ENCODE peak calls at places on chromosomes 4 and X, in four cellular contexts. Y is progenitor cell of endocrine pancreas, E is natural killer cell, V is pancreas. C is an unnamed sample.

GRCh38 chrX:12814434-12814833 is 23.2 kb downstream of the PRPS2 start:
- DNase-seq in V (peak; percentile 29), E (no peak), Y (no peak), C (peak; percentile 28)

GRCh38 chrX:82742351-82742750 is 765.7 kb upstream of the POU3F4 start:
- DNase-seq in Y (no peak), E (no peak), V (no peak), C (no peak)

GRCh38 chrX:23317799-23318724 is 16.6 kb upstream of the PTCHD1 start:
- DNase-seq in V (no peak), E (peak; percentile 15), Y (peak; percentile 51), C (peak; percentile 56)

GRCh38 chr4:110287130-110287529 is 88.7 kb upstream of the ELOVL6 start:
- DNase-seq in Y (no peak), E (no peak), V (no peak), C (no peak)

GRCh38 chr4:76214269-76214628 is 625 bp upstream of the SCARB2 start:
- DNase-seq in Y (no peak), V (no peak), E (no peak), C (no peak)

GRCh38 chr4:4439782-4440181 is 52.9 kb downstream of the NSG1 start:
- DNase-seq in E (no peak), V (no peak), Y (no peak), C (no peak)

GRCh38 chr4:8842614-8843013 is 29.0 kb downstream of the HMX1 start:
- DNase-seq in E (no peak), V (no peak), Y (no peak), C (no peak)

GRCh38 chr4:38889143-38889542 is 21.5 kb downstream of the FAM114A1 start:
- DNase-seq in E (no peak), V (no peak), Y (no peak), C (no peak)

GRCh38 chr4:54227261-54228063 is 1.6 kb upstream of the PDGFRA start:
- DNase-seq in E (no peak), Y (no peak), V (no peak), C (peak; percentile 53)

GRCh38 chrX:139052461-139052860 is 340.9 kb upstream of the FGF13 start:
- DNase-seq in E (no peak), V (no peak), Y (no peak), C (peak; percentile 1)

GRCh38 chr4:38958453-38958852 is 73.8 kb downstream of the TMEM156 start:
- DNase-seq in E (no peak), Y (no peak), V (no peak), C (no peak)

GRCh38 chrX:151153086-151153485 is 23.3 kb upstream of the GPR50 start:
- DNase-seq in V (no peak), Y (no peak), E (no peak), C (peak; percentile 15)

GRCh38 chrX:21606037-21606436 is 52.1 kb downstream of the KLHL34 start:
- DNase-seq in E (no peak), Y (no peak), V (no peak), C (no peak)

GRCh38 chr4:136438645-136439044 is 1093.6 kb downstream of the PCDH18 start:
- DNase-seq in E (no peak), V (no peak), Y (no peak), C (no peak)

GRCh38 chr4:128385683-128386304 is 98.2 kb upstream of the PGRMC2 start:
- DNase-seq in E (no peak), Y (no peak), V (no peak), C (no peak)

GRCh38 chr4:114226968-114227760 is 247.7 kb upstream of the ARSJ start:
- DNase-seq in Y (no peak), V (no peak), E (no peak), C (no peak)

GRCh38 chr4:10077492-10078335 is 38.9 kb downstream of the WDR1 start:
- DNase-seq in Y (no peak), E (no peak), V (peak; percentile 5), C (no peak)

GRCh38 chr4:149784018-149784417 is 31.6 kb downstream of the IQCM start:
- DNase-seq in E (no peak), V (no peak), Y (no peak), C (no peak)

GRCh38 chr4:109803924-109804571 is 2.2 kb upstream of the CFI start:
- DNase-seq in V (no peak), E (no peak), Y (no peak), C (no peak)

GRCh38 chr4:83890816-83891215 is 354.9 kb downstream of the GPAT3 start:
- DNase-seq in E (no peak), V (no peak), Y (no peak), C (no peak)

GRCh38 chr4:95381843-95382580 is 166.8 kb downstream of the UNC5C start:
- DNase-seq in V (no peak), E (no peak), Y (no peak), C (no peak)

GRCh38 chr4:99102634-99103033 is 14.0 kb upstream of the ADH5 start:
- DNase-seq in V (no peak), Y (no peak), E (no peak), C (no peak)

GRCh38 chr4:10303291-10303690 is 153.9 kb downstream of the ZNF518B start:
- DNase-seq in V (no peak), E (no peak), Y (no peak), C (no peak)

GRCh38 chrX:130896816-130897508 is 6.0 kb downstream of the ENOX2 start:
- DNase-seq in V (no peak), Y (no peak), E (no peak), C (no peak)

GRCh38 chr4:40403079-40403478 is 67.9 kb downstream of the CHRNA9 start:
- DNase-seq in Y (no peak), V (no peak), E (no peak), C (no peak)

GRCh38 chr4:94831607-94832006 is 73.9 kb downstream of the BMPR1B start:
- DNase-seq in Y (no peak), E (no peak), V (no peak), C (no peak)

GRCh38 chrX:31323658-31324057 is 251.8 kb upstream of the FTHL17 start:
- DNase-seq in E (no peak), Y (no peak), V (no peak), C (no peak)

GRCh38 chrX:53682885-53683555 is 3.5 kb downstream of the HUWE1 start:
- DNase-seq in Y (no peak), V (no peak), E (no peak), C (peak; percentile 21)

GRCh38 chr4:103076777-103077347 is 301 bp upstream of the SLC9B2 start:
- DNase-seq in Y (no peak), E (no peak), V (no peak), C (no peak)

GRCh38 chrX:36908801-36909403 is 99.3 kb upstream of the FAM47C start:
- DNase-seq in E (no peak), Y (no peak), V (no peak), C (no peak)

GRCh38 chr4:3402409-3403103 is 39.2 kb upstream of the HGFAC start:
- DNase-seq in Y (no peak), E (no peak), V (no peak), C (no peak)

GRCh38 chr4:70979445-70980008 is 13.9 kb upstream of the DCK start:
- DNase-seq in V (no peak), Y (no peak), E (no peak), C (no peak)

GRCh38 chr4:66906314-66906713 is 639.0 kb downstream of the CENPC start:
- DNase-seq in E (no peak), Y (no peak), V (no peak), C (no peak)

GRCh38 chr4:55435136-55435535 is 39.4 kb downstream of the TMEM165 start:
- DNase-seq in E (no peak), V (no peak), Y (no peak), C (no peak)

GRCh38 chrX:25807022-25807421 is 331.1 kb upstream of the MAGEB18 start:
- DNase-seq in Y (no peak), E (no peak), V (no peak), C (no peak)

GRCh38 chrX:108537005-108537404 is 97.4 kb downstream of the COL4A5 start:
- DNase-seq in V (no peak), E (no peak), Y (no peak), C (peak; percentile 31)

DNA sequence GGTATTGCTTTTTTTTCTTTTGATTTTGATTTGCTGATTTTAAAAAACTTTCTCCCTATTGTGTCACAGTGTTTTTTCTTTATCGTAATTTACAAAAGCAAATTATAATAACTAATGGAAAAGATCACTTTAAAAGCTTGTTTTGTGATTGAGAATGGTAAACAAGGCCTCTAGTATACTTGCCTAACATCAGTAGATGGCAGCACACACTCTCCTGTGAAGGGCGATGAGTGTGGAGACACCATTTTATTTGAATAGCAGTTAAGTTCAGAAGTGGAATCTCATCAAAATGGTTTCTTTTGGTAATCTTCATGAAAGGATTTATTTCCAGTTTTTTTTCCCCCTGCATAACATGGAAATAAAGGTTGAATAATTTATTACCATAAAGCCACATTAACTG is 72.3 kb downstream of the PAK3 start:
- DNase-seq in V (no peak), E (no peak), Y (no peak), C (peak; percentile 2)
- TF ChIP-seq CTCF in V (no peak), E (no peak), Y (peak; percentile 57), C (peak; percentile 61)

GRCh38 chr4:139319571-139319970 is 17.3 kb upstream of the NDUFC1 start:
- DNase-seq in V (no peak), Y (no peak), E (no peak), C (no peak)
- TF ChIP-seq CTCF in V (no peak), Y (no peak), E (no peak), C (no peak)

DNA sequence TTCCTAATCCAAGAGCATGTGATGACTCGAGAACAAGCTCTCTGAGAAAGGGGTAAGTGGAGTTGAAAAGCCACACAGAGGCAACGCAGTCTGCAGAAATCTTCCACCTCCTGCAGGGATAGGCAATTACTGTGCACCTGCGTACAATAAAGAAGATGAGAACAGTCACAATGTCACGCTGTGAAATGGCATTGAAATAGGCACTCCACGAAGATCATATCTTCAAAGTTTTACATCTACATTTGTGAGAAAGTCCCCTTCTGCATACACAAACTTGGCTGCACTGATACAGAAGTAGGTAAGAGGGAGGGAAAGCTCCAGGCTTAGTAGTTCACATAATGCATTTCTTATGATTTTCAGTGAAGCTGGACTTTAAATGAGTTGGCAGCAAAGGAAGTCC is 27.1 kb downstream of the DDX60L start:
- DNase-seq in Y (no peak), E (no peak), V (no peak), C (no peak)
- TF ChIP-seq CTCF in Y (no peak), E (no peak), V (no peak), C (no peak)

DNA sequence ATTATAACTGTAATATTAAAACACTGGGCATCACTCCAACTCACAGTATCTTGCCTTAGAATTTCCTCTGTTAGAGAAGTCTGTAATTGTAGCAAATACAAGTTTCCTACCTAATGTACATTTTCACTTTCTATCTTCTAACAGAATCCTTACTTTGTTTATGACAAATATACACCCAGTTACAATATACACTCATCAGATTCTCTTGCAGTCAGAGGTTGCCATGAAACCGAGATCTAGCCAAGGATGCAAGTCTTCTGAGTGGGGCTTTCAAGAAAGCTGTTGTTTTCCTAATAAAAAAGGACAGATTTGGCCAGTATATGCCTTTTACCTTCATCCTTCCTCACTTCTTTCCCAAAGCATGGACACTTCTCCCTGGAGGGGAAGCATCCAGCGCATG is 228.9 kb downstream of the SCFD2 start:
- DNase-seq in V (no peak), Y (no peak), E (no peak), C (no peak)
- TF ChIP-seq CTCF in V (no peak), Y (no peak), E (no peak), C (no peak)